ENCODE peak calls at places on chromosomes 11 and 22, in nine cellular contexts. E, V, Q, W, G, S, R, K and B are unnamed samples.

GRCh38 chr11:110921742-110922200 is 209.5 kb upstream of the ARHGAP20 start:
- DNase-seq in K (peak), G (no peak), S (no peak), E (no peak), V (no peak), R (no peak), Q (no peak), W (no peak), B (no peak)

GRCh38 chr22:19204640-19205039 is 26.1 kb upstream of the SLC25A1 start:
- DNase-seq in G (no peak), Q (no peak), S (no peak), K (no peak), V (no peak), E (no peak), W (peak), R (no peak), B (no peak)

GRCh38 chr11:79428406-79428805 is 12.4 kb downstream of the TENM4 start:
- DNase-seq in K (no peak), R (no peak), S (no peak), V (no peak), G (no peak), E (no peak), Q (no peak), W (no peak), B (no peak)

GRCh38 chr11:20102393-20102792 is 57.9 kb downstream of the DBX1 start:
- DNase-seq in R (no peak), W (no peak), K (no peak), S (no peak), Q (no peak), G (no peak), V (no peak), E (no peak), B (no peak)

GRCh38 chr11:29211205-29211604 is 805.6 kb downstream of the KCNA4 start:
- DNase-seq in W (no peak), E (no peak), Q (no peak), K (no peak), G (no peak), S (no peak), V (no peak), R (no peak), B (no peak)

GRCh38 chr22:29609139-29609538 is 5.7 kb downstream of the NF2 start:
- DNase-seq in K (no peak), S (peak), R (no peak), W (no peak), V (no peak), G (no peak), E (no peak), Q (no peak), B (no peak)

GRCh38 chr11:117827521-117828511 is 3.3 kb upstream of the FXYD2 start:
- DNase-seq in Q (no peak), V (no peak), G (no peak), E (no peak), K (peak), S (no peak), W (peak), R (no peak), B (no peak)

GRCh38 chr11:19444231-19444630 is 203.5 kb upstream of the E2F8 start:
- DNase-seq in E (peak), G (no peak), K (no peak), Q (no peak), V (no peak), S (no peak), R (no peak), W (peak), B (no peak)

GRCh38 chr22:17198188-17199130 is 20.8 kb downstream of the ADA2 start:
- DNase-seq in E (no peak), V (no peak), W (peak), G (no peak), K (peak), R (peak), Q (no peak), S (no peak), B (no peak)

GRCh38 chr11:57202282-57202681 is 20.5 kb downstream of the LRRC55 start:
- DNase-seq in W (no peak), R (peak), E (no peak), Q (no peak), V (no peak), K (no peak), S (no peak), G (no peak), B (no peak)

GRCh38 chr11:42524534-42525227 is 787.1 kb upstream of the API5 start:
- DNase-seq in W (no peak), E (peak), K (peak), V (no peak), G (peak), S (peak), R (peak), Q (no peak), B (no peak)

GRCh38 chr11:20034941-20035340 is 125.3 kb downstream of the DBX1 start:
- DNase-seq in Q (no peak), G (no peak), K (no peak), V (no peak), W (no peak), R (no peak), S (no peak), E (no peak), B (no peak)

GRCh38 chr11:130145328-130145812 is 14.2 kb upstream of the ST14 start:
- DNase-seq in K (no peak), G (no peak), R (no peak), E (no peak), S (peak), Q (no peak), W (no peak), V (no peak), B (no peak)

GRCh38 chr11:103928040-103928555 is 108.3 kb upstream of the DDI1 start:
- DNase-seq in K (no peak), W (no peak), S (no peak), Q (no peak), R (no peak), V (no peak), G (no peak), E (no peak), B (no peak)

GRCh38 chr11:73978576-73979086 is 4.0 kb downstream of the UCP2 start:
- DNase-seq in Q (no peak), W (peak), R (no peak), S (no peak), E (no peak), V (no peak), K (no peak), G (no peak), B (no peak)

GRCh38 chr11:117998664-117999353 is 12.6 kb downstream of the IL10RA start:
- DNase-seq in V (no peak), Q (no peak), R (no peak), K (no peak), W (no peak), S (no peak), E (no peak), G (no peak), B (no peak)